ENCODE peak calls at places on chromosomes 4 and X, in nine cellular contexts. O is transverse colon, X is AG10803, M is GM06990, R is thoracic aorta, Q is GM12865, F is stomach, L is tibial artery, D is HL-60. S is an unnamed sample.
A peak's percentile ranks its signal among the peaks of the same experiment; 100 is the strongest.

GRCh38 chrX:54564942-54565341 is 34.9 kb downstream of the GNL3L start:
- DNase-seq in O (no peak), X (peak; percentile 0), M (no peak), R (no peak), Q (no peak), F (no peak), L (no peak), D (no peak), S (no peak)

GRCh38 chr4:18439306-18439705 is 417.8 kb upstream of the LCORL start:
- DNase-seq in O (no peak), X (no peak), M (no peak), R (no peak), Q (no peak), F (no peak), L (no peak), D (no peak), S (no peak)

GRCh38 chrX:41589634-41590270 is 99.0 kb upstream of the GPR34 start:
- DNase-seq in O (no peak), X (peak; percentile 63), M (no peak), R (no peak), Q (no peak), F (no peak), L (no peak), D (no peak), S (peak; percentile 58)

GRCh38 chrX:49155243-49155899 is 7.2 kb upstream of the MAGIX start:
- DNase-seq in O (peak; percentile 73), X (peak; percentile 68), M (no peak), R (no peak), Q (peak; percentile 54), F (peak; percentile 55), L (no peak), D (no peak), S (peak; percentile 73)

GRCh38 chr4:56026596-56026995 is 77.9 kb downstream of the CEP135 start:
- DNase-seq in O (no peak), X (no peak), M (no peak), R (no peak), Q (no peak), F (no peak), L (no peak), D (no peak), S (no peak)

GRCh38 chrX:150362599-150363481 is at the start of gene MAMLD1:
- DNase-seq in O (peak; percentile 67), X (peak; percentile 82), M (no peak), R (peak; percentile 54), Q (peak; percentile 24), F (peak; percentile 70), L (peak; percentile 88), D (peak; percentile 10), S (peak; percentile 80)

GRCh38 chr4:147118523-147118922 is 172.9 kb upstream of the TTC29 start:
- DNase-seq in O (no peak), X (peak; percentile 62), M (no peak), R (no peak), Q (peak; percentile 75), F (no peak), L (no peak), D (no peak), S (peak; percentile 84)

GRCh38 chr4:144179152-144179739 is 38.7 kb upstream of the GYPA start:
- DNase-seq in O (no peak), X (no peak), M (no peak), R (no peak), Q (no peak), F (no peak), L (no peak), D (no peak), S (no peak)

GRCh38 chr4:49063670-49064069 is 77.6 kb downstream of the CWH43 start:
- DNase-seq in O (no peak), X (no peak), M (no peak), R (no peak), Q (no peak), F (no peak), L (no peak), D (no peak), S (no peak)

GRCh38 chr4:140222175-140222574 is 68.2 kb upstream of the MAML3 start:
- DNase-seq in O (no peak), X (peak; percentile 20), M (no peak), R (no peak), Q (no peak), F (no peak), L (no peak), D (no peak), S (peak; percentile 75)

GRCh38 chrX:8274166-8274565 is 103.1 kb upstream of the VCX2 start:
- DNase-seq in O (no peak), X (no peak), M (no peak), R (no peak), Q (no peak), F (no peak), L (no peak), D (no peak), S (no peak)

GRCh38 chrX:105483011-105483410 is 262.5 kb upstream of the TEX13A start:
- DNase-seq in O (no peak), X (no peak), M (no peak), R (no peak), Q (no peak), F (no peak), L (no peak), D (no peak), S (peak; percentile 91)

GRCh38 chr4:145546556-145546955 is 64.9 kb downstream of the SMAD1 start:
- DNase-seq in O (no peak), X (no peak), M (no peak), R (no peak), Q (no peak), F (no peak), L (no peak), D (no peak), S (peak; percentile 65)

GRCh38 chrX:135302269-135302873 is 6.9 kb upstream of the ETDC start:
- DNase-seq in O (no peak), X (no peak), M (no peak), R (no peak), Q (no peak), F (no peak), L (no peak), D (no peak), S (no peak)

GRCh38 chrX:38578152-38578551 is 16.8 kb downstream of the TSPAN7 start:
- DNase-seq in O (peak; percentile 8), X (no peak), M (no peak), R (no peak), Q (no peak), F (no peak), L (no peak), D (no peak), S (no peak)

GRCh38 chr4:53361451-53361850 is 4.4 kb downstream of the SCFD2 start:
- DNase-seq in O (no peak), X (peak; percentile 50), M (no peak), R (no peak), Q (no peak), F (no peak), L (no peak), D (no peak), S (peak; percentile 27)

GRCh38 chr4:30396772-30397475 is 323.2 kb upstream of the PCDH7 start:
- DNase-seq in O (no peak), X (no peak), M (no peak), R (no peak), Q (no peak), F (no peak), L (no peak), D (no peak), S (peak; percentile 50)

GRCh38 chr4:7985891-7986441 is 46.3 kb upstream of the AFAP1 start:
- DNase-seq in O (no peak), X (peak; percentile 27), M (no peak), R (no peak), Q (no peak), F (no peak), L (no peak), D (no peak), S (peak; percentile 69)

GRCh38 chr4:130812117-130812765 is 1716.3 kb downstream of the C4orf33 start:
- DNase-seq in O (no peak), X (no peak), M (no peak), R (no peak), Q (no peak), F (no peak), L (no peak), D (no peak), S (no peak)

GRCh38 chrX:106952988-106953387 is 32.8 kb downstream of the CLDN2 start:
- DNase-seq in O (no peak), X (no peak), M (no peak), R (no peak), Q (no peak), F (no peak), L (no peak), D (no peak), S (peak; percentile 53)

DNA sequence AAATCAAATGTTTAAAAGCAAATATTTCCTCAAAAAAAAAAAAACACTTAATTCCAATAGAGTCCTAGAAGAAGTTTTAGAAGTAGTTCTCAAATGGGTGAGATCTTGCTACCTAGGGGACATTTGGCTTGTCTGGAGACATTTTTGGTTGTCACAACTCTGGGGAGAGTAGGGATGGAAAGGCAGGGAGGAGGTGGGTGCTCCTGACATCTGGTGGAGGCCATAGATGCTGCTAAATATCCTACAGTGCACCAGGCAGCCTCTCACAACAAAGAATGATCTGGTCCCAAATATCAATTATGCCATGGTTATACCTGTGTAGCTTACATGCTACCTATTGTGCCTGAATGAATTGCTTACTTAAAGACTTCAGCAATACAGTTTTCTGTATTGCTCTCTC is 46.8 kb downstream of the CPE start:
- DNase-seq in O (no peak), X (no peak), M (no peak), R (no peak), Q (no peak), F (no peak), L (no peak), D (no peak), S (no peak)
- TF ChIP-seq CTCF in O (no peak), X (no peak), M (no peak), R (no peak), Q (no peak), F (no peak), L (no peak), D (no peak), S (no peak)

GRCh38 chr4:23999714-24000113 is 109.9 kb upstream of the PPARGC1A start:
- DNase-seq in O (no peak), X (no peak), M (no peak), R (no peak), Q (no peak), F (no peak), L (no peak), D (no peak), S (no peak)
- H3K4me3 ChIP-seq in O (no peak overlapping the region), X (no peak overlapping the region), M (no peak overlapping the region), R (no peak overlapping the region), Q (no peak overlapping the region), F (no peak overlapping the region), L (no peak overlapping the region), D (no peak overlapping the region), S (no peak overlapping the region)

DNA sequence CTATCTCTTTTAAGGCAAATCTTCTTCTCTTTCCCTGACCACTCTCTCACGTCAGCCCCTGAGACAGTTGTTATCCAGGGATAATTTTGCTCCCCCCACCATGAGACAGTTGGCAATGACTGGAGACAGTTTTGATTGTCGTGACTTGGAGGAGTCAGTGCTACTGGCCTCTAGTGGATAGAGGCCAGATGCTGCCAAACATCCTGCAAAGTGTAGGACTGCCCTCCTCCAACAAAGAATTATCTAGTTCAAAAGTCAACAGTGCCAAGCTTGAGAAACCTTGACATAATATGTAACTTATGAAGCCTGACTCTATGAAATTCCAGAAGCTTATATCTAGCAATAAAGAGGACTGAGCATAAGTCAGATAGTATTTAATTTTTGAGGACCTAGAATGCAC is 502.1 kb upstream of the IGFBP7 start:
- DNase-seq in O (peak; percentile 9), X (no peak), M (no peak), R (no peak), Q (no peak), F (no peak), L (no peak), D (no peak), S (no peak)
- TF ChIP-seq CTCF in O (no peak), X (no peak), M (no peak), R (no peak), Q (no peak), F (no peak), L (no peak), D (no peak), S (no peak)

GRCh38 chr4:74397748-74398426 is 32.9 kb downstream of the EREG start:
- DNase-seq in O (no peak), X (no peak), M (no peak), R (no peak), Q (no peak), F (no peak), L (no peak), D (no peak), S (no peak)
- H3K4me3 ChIP-seq in O (no peak overlapping the region), X (peak overlapping the region; percentile 20), M (peak overlapping the region; percentile 64), R (peak overlapping the region; percentile 68), Q (peak overlapping the region; percentile 62), F (peak overlapping the region; percentile 27), L (peak overlapping the region; percentile 18), D (peak overlapping the region; percentile 50), S (no peak overlapping the region)